ENCODE peak calls at places on chromosomes 4 and X, in six cellular contexts. S is IMR-90, F is body of pancreas, Y is fibroblast of mammary gland, U is tibial artery, X is cardiac muscle cell. J is an unnamed sample.

GRCh38 chrX:129661369-129661768 is 6.6 kb upstream of the APLN start:
- DNase-seq in X (no peak), Y (no peak), U (no peak), S (no peak), F (no peak), J (no peak)

GRCh38 chr4:2893772-2894171 is 50.1 kb downstream of the ADD1 start:
- DNase-seq in X (peak), Y (no peak), F (no peak), S (no peak), U (no peak), J (no peak)

GRCh38 chr4:168893205-168893604 is 116.8 kb downstream of the CBR4 start:
- DNase-seq in X (no peak), F (no peak), U (no peak), Y (no peak), S (no peak), J (no peak)

GRCh38 chrX:110346681-110347080 is 12.0 kb upstream of the RTL9 start:
- DNase-seq in X (peak), Y (no peak), F (peak), U (no peak), S (no peak), J (no peak)

GRCh38 chrX:39845289-39845688 is 252.5 kb downstream of the BCOR start:
- DNase-seq in U (no peak), X (no peak), Y (no peak), F (no peak), S (no peak), J (no peak)

GRCh38 chr4:78569291-78569821 is 17.8 kb downstream of the ANXA3 start:
- DNase-seq in U (no peak), F (peak), X (peak), Y (peak), S (peak), J (peak)

GRCh38 chr4:159946983-159947645 is 844.2 kb downstream of the RAPGEF2 start:
- DNase-seq in F (no peak), X (peak), U (no peak), S (peak), Y (peak), J (peak)

GRCh38 chr4:108592674-108592986 is 27.7 kb upstream of the RPL34 start:
- DNase-seq in Y (no peak), X (no peak), F (no peak), U (no peak), S (no peak), J (no peak)

GRCh38 chr4:184313710-184314659 is 96.3 kb upstream of the ENPP6 start:
- DNase-seq in Y (no peak), U (no peak), X (no peak), F (no peak), S (no peak), J (no peak)

GRCh38 chr4:40918330-40918729 is 168.6 kb downstream of the NSUN7 start:
- DNase-seq in S (peak), F (peak), U (peak), Y (peak), X (peak), J (peak)

GRCh38 chrX:38939067-38939466 is 137.8 kb downstream of the MID1IP1 start:
- DNase-seq in U (peak), F (no peak), S (peak), Y (peak), X (peak), J (no peak)

GRCh38 chr4:147586032-147586431 is 31.2 kb upstream of the TMEM184C start:
- DNase-seq in S (no peak), F (no peak), X (no peak), Y (no peak), U (no peak), J (no peak)

GRCh38 chrX:16828126-16828908 is 41.8 kb downstream of the RBBP7 start:
- DNase-seq in Y (peak), U (peak), X (peak), S (peak), F (peak), J (no peak)

GRCh38 chrX:138872537-138872936 is 161.0 kb upstream of the FGF13 start:
- DNase-seq in S (no peak), Y (no peak), F (no peak), U (no peak), X (no peak), J (no peak)

GRCh38 chrX:134849390-134849789 is 141.4 kb upstream of the SMIM10 start:
- DNase-seq in S (peak), Y (peak), U (no peak), X (peak), F (no peak), J (peak)

GRCh38 chrX:41921492-41922124 is 1.7 kb downstream of the CASK start:
- DNase-seq in U (peak), X (peak), S (peak), F (no peak), Y (peak), J (peak)
- H3K4me3 ChIP-seq in U (peak), X (peak), S (peak), F (no peak), Y (peak), J (peak)

GRCh38 chr4:114582625-114583024 is 16.0 kb upstream of the UGT8 start:
- DNase-seq in F (no peak), S (no peak), X (no peak), U (no peak), Y (no peak), J (no peak)
- TF ChIP-seq CTCF in F (no peak), S (no peak), X (no peak), U (no peak), Y (no peak), J (no peak)

GRCh38 chrX:50814701-50815476 is 895 bp upstream of the SHROOM4 start:
- DNase-seq in Y (peak), U (peak), F (no peak), X (peak), S (peak), J (no peak)
- H3K4me3 ChIP-seq in Y (peak), U (peak), F (no peak), X (no peak), S (peak), J (peak)

GRCh38 chrX:100931218-100931924 is 2.7 kb upstream of the XKRX start:
- DNase-seq in X (no peak), F (no peak), S (no peak), Y (no peak), U (no peak), J (no peak)
- TF ChIP-seq CTCF in X (no peak), F (no peak), S (no peak), Y (no peak), U (no peak), J (no peak)

DNA sequence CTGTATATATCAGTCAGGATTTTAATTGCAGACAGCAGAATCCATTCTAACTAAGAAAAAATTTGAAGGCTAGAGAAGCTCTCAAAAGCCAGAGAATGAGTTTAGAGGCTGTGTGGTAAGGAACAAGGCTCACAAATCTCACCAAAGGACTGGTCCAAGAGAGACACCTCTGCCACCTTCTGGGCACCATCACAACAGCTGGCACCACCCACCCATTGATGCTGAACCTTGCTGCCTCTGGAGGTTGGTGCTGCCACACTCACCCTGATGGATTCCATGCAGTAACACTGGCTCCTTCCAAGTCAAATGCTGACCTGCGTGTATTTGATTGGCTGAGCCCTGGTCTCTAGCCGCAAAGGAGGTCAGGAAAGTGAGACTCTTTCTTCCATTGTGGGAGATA is 100.8 kb downstream of the BEND2 start:
- DNase-seq in F (no peak), U (no peak), S (no peak), X (no peak), Y (no peak), J (no peak)
- H3K4me3 ChIP-seq in F (no peak), U (no peak), S (no peak), X (no peak), Y (no peak), J (no peak)

GRCh38 chr4:55736605-55737183 is 82.9 kb upstream of the EXOC1L start:
- DNase-seq in Y (peak), S (peak), U (no peak), F (no peak), X (peak), J (no peak)
- TF ChIP-seq CTCF in Y (peak), S (peak), U (peak), F (peak), X (peak), J (peak)

DNA sequence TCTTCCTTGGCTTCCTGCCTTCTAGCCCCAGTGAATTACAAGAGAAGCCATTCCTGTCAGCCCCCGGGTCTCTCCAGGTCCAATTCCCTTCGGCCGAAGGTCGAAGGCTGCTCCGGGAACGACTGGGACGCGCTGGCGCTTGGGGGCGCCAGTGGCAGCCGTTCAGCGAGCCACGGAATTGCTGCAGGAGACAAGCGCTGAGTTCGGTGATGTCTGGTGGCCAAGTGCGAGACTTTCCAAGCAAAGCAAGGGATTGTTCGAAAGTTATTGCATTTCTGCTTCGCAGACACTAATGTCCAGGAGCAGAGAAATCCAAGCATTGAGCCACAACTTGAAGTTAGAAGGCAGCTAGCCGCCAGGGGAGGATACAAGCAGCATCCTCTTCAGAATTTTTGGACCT is 1.1 kb upstream of the DKK2 start:
- DNase-seq in S (peak), F (peak), U (peak), Y (peak), X (peak), J (no peak)
- H3K4me3 ChIP-seq in S (no peak), F (no peak), U (peak), Y (peak), X (no peak), J (peak)